ENCODE peak calls at places on chromosomes 6 and 20, in four cellular contexts. L is activated T-cell treated with anti-CD3 and anti-CD28 coated beads for 1 hour; U is activated CD8-positive, alpha-beta T cell treated with anti-CD3 and anti-CD28 coated beads for 36 hours; H is stimulated activated CD4-positive, alpha-beta T cell treated with anti-CD3 and anti-CD28 coated beads, Interleukin-15, amount 100 ng/mL, for 1 hour. K is an unnamed sample.

GRCh38 chr6:4210619-4211419 is 75.4 kb upstream of the ECI2 start:
- DNase-seq in L (peak), U (peak), H (peak), K (peak)

GRCh38 chr6:80605165-80605989 is 498.9 kb downstream of the BCKDHB start:
- DNase-seq in L (no peak), U (no peak), H (no peak), K (no peak)

GRCh38 chr6:74733830-74734591 is 471.8 kb downstream of the COL12A1 start:
- DNase-seq in L (no peak), U (no peak), H (no peak), K (no peak)

GRCh38 chr20:39458452-39458851 is 496.3 kb downstream of the DHX35 start:
- DNase-seq in L (no peak), U (no peak), H (no peak), K (no peak)

GRCh38 chr6:139779988-139780774 is 405.7 kb upstream of the CITED2 start:
- DNase-seq in L (no peak), U (no peak), H (no peak), K (no peak)

GRCh38 chr6:71531841-71532240 is 243.2 kb downstream of the OGFRL1 start:
- DNase-seq in L (no peak), U (no peak), H (no peak), K (no peak)

GRCh38 chr6:78615430-78615904 is 251.9 kb upstream of the IRAK1BP1 start:
- DNase-seq in L (no peak), U (no peak), H (no peak), K (no peak)

GRCh38 chr20:23415958-23416583 is 5.2 kb downstream of the NAPB start:
- DNase-seq in L (no peak), U (no peak), H (no peak), K (no peak)

GRCh38 chr6:25477006-25477590 is 174.9 kb upstream of the SCGN start:
- DNase-seq in L (no peak), U (no peak), H (no peak), K (no peak)

K was measured in stomach.